ENCODE peak calls at places on chromosomes 6 and 20, in seven cellular contexts. X is H1, N is Panc1, E is HepG2, O is K562, W is SK-N-SH, P is GM12878. Q is an unnamed sample.

GRCh38 chr20:6051505-6051904 is 2.4 kb downstream of the LRRN4 start:
- DNase-seq in X (no peak), N (no peak), E (peak), O (no peak), W (no peak), P (no peak), Q (no peak)

GRCh38 chr6:153058291-153058690 is 55.8 kb upstream of the MTRF1L start:
- DNase-seq in X (no peak), N (no peak), E (no peak), O (no peak), W (no peak), P (no peak), Q (no peak)

GRCh38 chr6:156102129-156102528 is 646.5 kb upstream of the NOX3 start:
- DNase-seq in X (no peak), N (no peak), E (no peak), O (peak), W (no peak), P (no peak), Q (peak)

GRCh38 chr20:1842281-1842680 is 52.9 kb upstream of the SIRPA start:
- DNase-seq in X (no peak), N (no peak), E (no peak), O (no peak), W (no peak), P (no peak), Q (no peak)

GRCh38 chr20:10078403-10078802 is 43.6 kb downstream of the ANKEF1 start:
- DNase-seq in X (no peak), N (no peak), E (no peak), O (no peak), W (no peak), P (no peak), Q (no peak)

GRCh38 chr6:159700970-159701369 is 7.9 kb upstream of the SOD2 start:
- DNase-seq in X (no peak), N (no peak), E (no peak), O (no peak), W (no peak), P (no peak), Q (no peak)

GRCh38 chr6:169971951-169972651 is 220.7 kb downstream of the ERMARD start:
- DNase-seq in X (no peak), N (no peak), E (no peak), O (no peak), W (peak), P (no peak), Q (no peak)

GRCh38 chr20:43946206-43946491 is 31.5 kb downstream of the TOX2 start:
- DNase-seq in X (no peak), N (no peak), E (no peak), O (no peak), W (no peak), P (no peak), Q (no peak)

GRCh38 chr20:31485450-31486339 is 10.6 kb downstream of the REM1 start:
- DNase-seq in X (no peak), N (no peak), E (no peak), O (peak), W (peak), P (no peak), Q (no peak)

GRCh38 chr20:41671143-41671542 is 53.0 kb upstream of the CHD6 start:
- DNase-seq in X (no peak), N (no peak), E (no peak), O (no peak), W (no peak), P (no peak), Q (no peak)

GRCh38 chr6:66662196-66662595 is 955.2 kb upstream of the EYS start:
- DNase-seq in X (no peak), N (no peak), E (peak), O (peak), W (peak), P (no peak), Q (no peak)
- TF ChIP-seq CTCF in X (peak), N (peak), E (no peak), O (no peak), W (peak), P (no peak), Q (no peak)

DNA sequence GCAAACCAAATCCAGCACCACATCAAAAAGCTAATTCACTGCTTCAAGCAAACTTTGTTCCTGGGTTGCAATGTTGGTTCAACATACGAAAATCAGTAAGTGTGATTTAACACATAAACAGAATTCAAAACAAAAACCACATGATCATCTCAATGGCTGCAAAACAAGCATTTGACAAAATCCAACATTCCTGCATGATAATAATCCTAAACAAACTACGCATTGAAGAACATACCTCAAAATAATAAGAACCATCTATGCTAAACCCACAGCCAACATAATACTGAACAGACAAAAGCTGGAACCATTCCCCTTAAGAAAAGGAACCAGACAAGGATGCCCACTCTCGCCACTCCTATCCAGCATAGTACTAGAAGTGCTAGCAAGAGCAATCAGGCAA is 49.9 kb downstream of the RNGTT start:
- DNase-seq in X (no peak), N (no peak), E (no peak), O (no peak), W (no peak), P (no peak), Q (no peak)
- TF ChIP-seq POLR2AphosphoS5 in X (no peak), N (no peak), E (no peak), O (no peak), W (no peak), P (no peak), Q (no peak)

DNA sequence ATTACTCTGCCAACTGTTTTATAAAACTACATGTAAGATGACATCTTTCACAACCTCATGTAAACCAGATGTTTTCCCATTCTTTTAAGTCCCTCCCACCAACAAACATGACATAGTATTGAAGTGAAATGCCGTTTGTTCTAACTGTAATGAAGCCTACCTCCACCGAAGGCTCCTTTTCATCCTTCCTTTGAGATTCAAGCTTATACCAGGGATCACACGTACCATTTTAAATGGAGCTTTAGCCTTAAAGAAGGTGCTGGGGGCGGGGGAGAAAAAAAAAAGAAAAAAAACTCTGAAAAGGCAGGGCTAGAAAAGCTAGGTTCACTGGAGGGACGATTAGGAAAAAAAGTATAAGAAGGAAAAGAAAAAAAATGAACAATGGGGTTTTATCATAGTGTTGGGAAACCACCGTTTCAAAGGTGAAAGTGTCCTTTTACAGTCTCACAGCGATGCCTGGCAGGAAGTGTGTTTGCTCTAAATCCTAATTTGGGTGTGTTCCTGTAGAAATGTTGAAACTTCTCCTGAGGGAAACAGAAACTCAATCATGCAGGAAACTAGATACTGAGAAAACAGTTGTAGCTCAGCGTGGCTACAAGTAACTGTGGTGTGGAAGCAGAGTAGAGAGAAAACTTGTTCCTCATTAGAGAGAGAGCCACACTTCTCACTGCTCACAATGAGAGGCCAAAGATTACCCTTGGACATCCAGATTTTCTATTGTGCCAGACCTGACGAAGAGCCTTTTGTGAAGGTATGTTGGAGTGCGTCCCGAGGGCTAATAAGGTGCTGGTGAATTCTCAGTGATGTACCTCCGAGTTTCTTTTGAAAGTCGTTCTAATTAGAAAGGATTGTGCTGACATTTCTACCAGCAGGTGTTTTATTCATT is 37.6 kb upstream of the HINT3 start:
- DNase-seq in X (no peak), N (no peak), E (peak), O (no peak), W (no peak), P (peak), Q (no peak)
- TF ChIP-seq SIN3A in X (no peak), N (no peak), E (no peak), O (no peak), W (no peak), P (no peak), Q (no peak)

GRCh38 chr6:100173211-100173610 is 179.2 kb upstream of the MCHR2 start:
- DNase-seq in X (no peak), N (no peak), E (no peak), O (no peak), W (no peak), P (no peak), Q (no peak)

GRCh38 chr6:100175814-100176275 is 181.8 kb upstream of the MCHR2 start:
- DNase-seq in X (no peak), N (no peak), E (peak), O (peak), W (no peak), P (no peak), Q (no peak)

GRCh38 chr6:100176321-100176950 is 182.4 kb upstream of the MCHR2 start:
- DNase-seq in X (no peak), N (no peak), E (peak), O (peak), W (no peak), P (no peak), Q (peak)

GRCh38 chr6:100177956-100178355 is 183.9 kb upstream of the MCHR2 start:
- DNase-seq in X (no peak), N (no peak), E (no peak), O (no peak), W (no peak), P (no peak), Q (no peak)

GRCh38 chr6:100176951-100177710 is 183.1 kb upstream of the MCHR2 start:
- DNase-seq in X (no peak), N (no peak), E (no peak), O (no peak), W (no peak), P (no peak), Q (no peak)
- TF ChIP-seq CTCF in X (no peak), N (peak), E (no peak), O (no peak), W (no peak), P (no peak), Q (no peak)

GRCh38 chr6:35388023-35388422 is 45.7 kb downstream of the PPARD start:
- DNase-seq in X (no peak), N (no peak), E (no peak), O (no peak), W (no peak), P (no peak), Q (no peak)

GRCh38 chr6:35392773-35393672 is 50.7 kb downstream of the PPARD start:
- DNase-seq in X (no peak), N (no peak), E (peak), O (peak), W (no peak), P (no peak), Q (no peak)

GRCh38 chr6:35388772-35389352 is 46.5 kb downstream of the PPARD start:
- DNase-seq in X (no peak), N (no peak), E (no peak), O (no peak), W (no peak), P (no peak), Q (no peak)

GRCh38 chr6:35392111-35392702 is 49.8 kb downstream of the PPARD start:
- DNase-seq in X (no peak), N (no peak), E (peak), O (no peak), W (no peak), P (no peak), Q (no peak)

DNA sequence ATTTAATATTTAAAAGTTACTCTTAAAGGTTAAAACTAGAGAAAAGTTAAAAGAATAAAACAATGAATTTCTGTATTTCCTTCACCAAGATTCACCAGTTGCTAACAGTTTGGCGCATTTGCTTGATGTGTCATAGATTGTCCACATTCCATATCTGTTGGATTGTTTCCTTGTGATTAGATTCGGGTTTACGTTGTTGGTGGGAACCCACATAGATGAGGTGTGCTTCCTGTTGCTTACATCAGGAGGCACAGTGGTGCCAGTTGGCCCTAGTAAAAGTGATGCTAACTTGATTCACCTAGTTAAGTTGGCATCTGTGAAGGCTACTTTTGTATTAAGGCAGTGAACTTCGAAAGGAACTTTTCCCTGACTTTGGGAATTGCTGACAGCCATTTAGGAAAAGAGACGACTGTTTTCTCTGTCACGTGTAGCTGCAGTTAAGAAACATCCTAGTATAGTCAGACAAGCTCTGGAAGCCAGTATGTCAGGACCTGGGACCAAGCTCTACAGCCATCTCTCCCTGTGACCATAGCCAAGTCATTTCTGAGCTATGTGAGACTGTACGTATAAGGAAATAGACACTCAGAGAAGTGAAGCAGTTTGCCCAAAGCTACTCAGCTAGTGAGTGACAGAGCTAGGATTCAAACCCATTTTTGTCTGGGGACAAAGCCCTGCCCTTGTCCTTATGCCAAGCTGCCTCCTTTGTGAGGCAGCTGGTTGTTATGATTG is 49.0 kb downstream of the PPARD start:
- DNase-seq in X (no peak), N (no peak), E (no peak), O (no peak), W (no peak), P (no peak), Q (peak)
- TF ChIP-seq POLR2AphosphoS5 in X (no peak), N (no peak), E (no peak), O (no peak), W (peak), P (no peak), Q (no peak)

DNA sequence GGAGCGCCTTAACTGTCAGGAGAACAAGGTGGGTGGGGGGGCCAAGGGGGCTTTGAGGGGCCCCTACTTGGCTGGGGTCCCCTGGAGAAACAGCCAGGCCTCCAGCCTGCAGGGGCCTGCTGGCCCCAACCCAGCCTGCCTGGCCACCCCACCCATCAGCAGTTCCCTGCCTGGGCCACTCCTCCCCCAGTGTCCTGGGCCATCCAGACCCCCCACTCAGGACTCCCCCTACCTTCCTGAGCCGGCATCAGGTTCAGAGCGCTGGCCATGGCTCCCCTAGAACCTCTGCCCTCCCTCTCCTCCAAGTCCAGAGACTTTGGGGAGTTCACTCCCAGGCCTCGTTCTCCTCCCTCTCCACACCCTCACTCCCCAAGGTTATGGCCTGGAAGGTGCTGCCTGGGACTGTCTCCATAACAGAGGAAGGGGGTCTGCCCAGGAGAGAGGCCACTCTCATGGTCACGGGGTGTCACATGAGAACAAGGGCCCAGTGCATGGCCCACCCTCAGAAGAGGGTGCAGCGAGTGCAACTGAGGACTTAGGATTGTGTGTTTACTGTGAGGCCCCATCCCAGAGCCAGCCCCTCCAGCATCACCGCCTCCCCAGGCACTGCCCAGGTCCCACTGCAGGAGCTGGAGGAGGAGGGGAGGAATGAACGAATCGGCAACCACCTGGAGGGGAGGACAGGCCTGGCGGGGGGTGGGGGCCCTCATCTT is 6.0 kb downstream of the SLC17A9 start:
- DNase-seq in X (no peak), N (no peak), E (no peak), O (no peak), W (peak), P (no peak), Q (no peak)
- TF ChIP-seq SIN3A in X (no peak), N (no peak), E (no peak), O (no peak), W (no peak), P (no peak), Q (no peak)

DNA sequence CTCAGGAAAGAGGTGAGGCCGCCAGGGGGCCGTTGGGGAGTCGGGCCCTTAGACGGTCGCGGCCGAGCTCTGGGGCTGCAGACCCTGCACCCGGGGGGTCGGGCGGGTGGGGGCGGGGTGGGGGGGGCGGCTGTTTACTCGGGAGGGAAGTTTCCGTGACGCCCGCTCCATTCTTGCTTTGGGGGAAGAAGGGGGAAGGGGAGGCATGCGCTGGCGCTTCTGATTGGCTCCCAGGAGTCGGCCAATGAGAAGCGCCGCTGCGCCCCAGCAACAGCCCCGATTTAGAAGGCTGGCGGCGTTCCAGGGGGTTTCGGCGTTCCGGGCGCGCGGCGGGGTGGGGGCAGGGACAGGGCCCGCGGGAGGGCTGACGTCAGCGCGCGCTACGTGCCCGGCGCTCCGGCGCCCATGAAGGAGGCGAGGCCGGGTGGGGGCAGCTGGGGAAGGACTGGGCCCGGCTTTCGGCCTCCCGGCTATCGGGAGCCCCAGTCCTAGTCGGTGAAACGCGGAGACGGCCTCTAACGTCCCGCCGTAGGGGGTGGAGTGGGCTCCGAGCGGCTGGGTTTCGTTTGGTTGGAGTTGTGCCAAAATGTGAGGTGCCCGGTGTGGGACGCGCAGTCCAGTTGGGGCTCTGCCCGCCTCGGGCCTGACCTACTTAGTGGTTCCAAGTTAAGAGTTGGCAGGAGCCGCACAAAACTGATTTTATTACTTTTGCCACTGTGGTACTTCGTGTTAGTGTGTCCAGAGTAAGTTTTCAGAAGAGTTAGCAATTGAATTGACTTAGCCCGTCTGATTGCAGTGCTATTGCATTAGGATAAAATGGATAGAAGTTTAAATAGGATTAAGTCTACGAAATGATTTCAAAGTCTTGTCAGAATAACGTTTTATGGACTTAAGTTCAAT is 1.1 kb downstream of the PNRC1 start:
- DNase-seq in X (peak), N (peak), E (peak), O (peak), W (peak), P (peak), Q (peak)
- TF ChIP-seq CTCF in X (no peak), N (peak), E (peak), O (no peak), W (no peak), P (no peak), Q (no peak)

DNA sequence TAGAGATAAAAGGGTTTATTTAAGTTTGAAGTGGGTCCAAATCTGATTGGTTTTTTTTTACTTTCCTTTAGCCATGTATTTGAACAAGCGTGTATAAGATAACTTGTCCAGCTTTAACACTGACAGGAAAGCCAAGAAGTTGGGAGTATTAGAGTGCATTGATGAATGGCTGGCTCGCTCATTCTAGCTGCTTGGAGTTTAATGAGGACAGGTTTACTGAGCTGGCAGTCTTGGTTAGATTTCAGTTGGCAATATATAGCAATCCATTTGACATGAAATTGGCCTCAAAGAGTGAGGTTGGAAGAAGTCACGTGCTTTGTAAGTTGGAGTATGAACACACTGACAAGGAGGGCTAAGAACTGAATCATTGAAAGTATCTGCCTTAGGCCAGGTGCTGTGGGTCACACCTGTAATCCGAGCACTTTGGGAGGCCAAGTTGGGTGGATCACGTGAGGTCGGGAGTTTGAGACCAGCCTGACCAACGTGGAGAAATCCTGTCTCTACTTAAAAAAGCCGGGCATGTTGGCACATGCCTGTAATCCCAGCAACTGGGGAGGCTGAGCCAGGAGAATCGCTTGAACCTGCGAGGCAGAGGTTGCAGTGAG is 13.7 kb downstream of the SRSF3 start:
- DNase-seq in X (no peak), N (no peak), E (no peak), O (no peak), W (no peak), P (no peak), Q (no peak)
- TF ChIP-seq POLR2AphosphoS5 in X (peak), N (no peak), E (no peak), O (no peak), W (no peak), P (peak), Q (no peak)

DNA sequence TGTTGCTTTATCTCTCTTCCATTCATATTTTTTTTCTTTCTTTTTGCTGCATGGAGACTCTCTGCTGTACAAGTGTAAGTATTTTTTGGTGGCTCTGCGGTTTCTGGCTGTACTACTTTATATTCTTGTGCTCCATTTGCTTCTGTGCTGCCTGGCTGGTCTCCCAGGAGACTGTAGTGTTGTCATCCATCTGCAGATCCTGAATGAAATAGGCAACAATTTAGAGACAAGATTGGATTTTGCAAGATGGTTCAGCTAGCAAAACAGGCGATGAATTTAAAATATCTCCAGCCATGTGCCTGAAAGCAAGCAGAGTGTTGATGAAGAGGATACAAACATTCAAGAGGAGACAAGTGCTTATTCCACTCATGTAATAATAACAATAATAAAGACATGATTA is 75.1 kb upstream of the SCGN start:
- DNase-seq in X (no peak), N (no peak), E (no peak), O (no peak), W (no peak), P (no peak), Q (no peak)
- TF ChIP-seq SIN3A in X (no peak), N (no peak), E (no peak), O (no peak), W (no peak), P (no peak), Q (no peak)

Q was measured in HCT116.